ENCODE peak calls at places on chromosome 13, in five cellular contexts. One of them, this sample, is unnamed.

GRCh38 chr13:51125495-51126226 is 14.6 kb upstream of the C13orf42 start:
- DNase-seq in tibial nerve: peak
- DNase-seq in keratinocyte: peak
- DNase-seq in Peyer's patch: peak
- DNase-seq in fibroblast of lung: peak
- DNase-seq in this sample: no peak

GRCh38 chr13:74024856-74025255 is 109.3 kb downstream of the KLF12 start:
- DNase-seq in keratinocyte: no peak
- DNase-seq in Peyer's patch: no peak
- DNase-seq in fibroblast of lung: no peak
- DNase-seq in tibial nerve: no peak
- DNase-seq in this sample: no peak

GRCh38 chr13:86567119-86567518 is 767.9 kb upstream of the SLITRK6 start:
- DNase-seq in Peyer's patch: no peak
- DNase-seq in tibial nerve: no peak
- DNase-seq in keratinocyte: no peak
- DNase-seq in fibroblast of lung: no peak
- DNase-seq in this sample: no peak

GRCh38 chr13:112792511-112792910 is 102.7 kb downstream of the ATP11A start:
- DNase-seq in keratinocyte: no peak
- DNase-seq in fibroblast of lung: no peak
- DNase-seq in Peyer's patch: no peak
- DNase-seq in tibial nerve: no peak
- DNase-seq in this sample: no peak

GRCh38 chr13:47904891-47905290 is 96.2 kb downstream of the SUCLA2 start:
- DNase-seq in fibroblast of lung: no peak
- DNase-seq in Peyer's patch: no peak
- DNase-seq in tibial nerve: no peak
- DNase-seq in keratinocyte: no peak
- DNase-seq in this sample: no peak

GRCh38 chr13:92843549-92843948 is 383.1 kb upstream of the GPC6 start:
- DNase-seq in fibroblast of lung: peak
- DNase-seq in Peyer's patch: no peak
- DNase-seq in tibial nerve: no peak
- DNase-seq in keratinocyte: no peak
- DNase-seq in this sample: no peak

GRCh38 chr13:38582133-38582532 is 104.7 kb upstream of the FREM2 start:
- DNase-seq in Peyer's patch: no peak
- DNase-seq in keratinocyte: no peak
- DNase-seq in fibroblast of lung: peak
- DNase-seq in tibial nerve: peak
- DNase-seq in this sample: no peak

GRCh38 chr13:113612626-113613025 is 28.1 kb downstream of the TFDP1 start:
- DNase-seq in fibroblast of lung: no peak
- DNase-seq in tibial nerve: no peak
- DNase-seq in Peyer's patch: no peak
- DNase-seq in keratinocyte: no peak
- DNase-seq in this sample: no peak

GRCh38 chr13:84917252-84917878 is 881.9 kb downstream of the SLITRK6 start:
- DNase-seq in Peyer's patch: no peak
- DNase-seq in tibial nerve: no peak
- DNase-seq in keratinocyte: no peak
- DNase-seq in fibroblast of lung: peak
- DNase-seq in this sample: no peak

GRCh38 chr13:112955271-112955937 is 13.6 kb upstream of the MCF2L start:
- DNase-seq in fibroblast of lung: no peak
- DNase-seq in keratinocyte: no peak
- DNase-seq in tibial nerve: no peak
- DNase-seq in Peyer's patch: no peak
- DNase-seq in this sample: no peak

GRCh38 chr13:65342938-65343337 is 1887.2 kb downstream of the PCDH9 start:
- DNase-seq in keratinocyte: no peak
- DNase-seq in fibroblast of lung: peak
- DNase-seq in Peyer's patch: no peak
- DNase-seq in tibial nerve: no peak
- DNase-seq in this sample: no peak

GRCh38 chr13:76832258-76832988 is 53.8 kb downstream of the KCTD12 start:
- DNase-seq in tibial nerve: no peak
- DNase-seq in fibroblast of lung: no peak
- DNase-seq in Peyer's patch: no peak
- DNase-seq in keratinocyte: no peak
- DNase-seq in this sample: no peak

GRCh38 chr13:95296326-95296939 is 4.8 kb downstream of the ABCC4 start:
- DNase-seq in fibroblast of lung: no peak
- DNase-seq in keratinocyte: no peak
- DNase-seq in tibial nerve: no peak
- DNase-seq in Peyer's patch: peak
- DNase-seq in this sample: no peak

GRCh38 chr13:100156786-100157185 is 67.9 kb downstream of the PCCA start:
- DNase-seq in keratinocyte: peak
- DNase-seq in fibroblast of lung: peak
- DNase-seq in Peyer's patch: no peak
- DNase-seq in tibial nerve: no peak
- DNase-seq in this sample: no peak

GRCh38 chr13:75544681-75545333 is 4.8 kb upstream of the UCHL3 start:
- DNase-seq in keratinocyte: no peak
- DNase-seq in Peyer's patch: no peak
- DNase-seq in fibroblast of lung: peak
- DNase-seq in tibial nerve: no peak
- DNase-seq in this sample: no peak

GRCh38 chr13:91362908-91363307 is 15.4 kb downstream of the MIR17HG start:
- DNase-seq in Peyer's patch: no peak
- DNase-seq in keratinocyte: no peak
- DNase-seq in fibroblast of lung: no peak
- DNase-seq in tibial nerve: no peak
- DNase-seq in this sample: no peak

GRCh38 chr13:99327761-99328160 is 20.6 kb upstream of the GPR183 start:
- DNase-seq in fibroblast of lung: no peak
- DNase-seq in Peyer's patch: no peak
- DNase-seq in tibial nerve: no peak
- DNase-seq in keratinocyte: no peak
- DNase-seq in this sample: no peak

GRCh38 chr13:23510979-23511735 is 59.1 kb upstream of the TNFRSF19 start:
- DNase-seq in tibial nerve: no peak
- DNase-seq in Peyer's patch: no peak
- DNase-seq in keratinocyte: no peak
- DNase-seq in fibroblast of lung: peak
- DNase-seq in this sample: no peak

GRCh38 chr13:76286178-76286577 is 600.0 kb downstream of the KCTD12 start:
- DNase-seq in keratinocyte: no peak
- DNase-seq in fibroblast of lung: peak
- DNase-seq in Peyer's patch: no peak
- DNase-seq in tibial nerve: no peak
- DNase-seq in this sample: no peak

GRCh38 chr13:84609716-84610115 is 727.4 kb upstream of the SLITRK1 start:
- DNase-seq in Peyer's patch: no peak
- DNase-seq in keratinocyte: peak
- DNase-seq in tibial nerve: no peak
- DNase-seq in fibroblast of lung: peak
- DNase-seq in this sample: no peak

GRCh38 chr13:95533545-95534135 is 18.9 kb upstream of the CLDN10 start:
- DNase-seq in keratinocyte: no peak
- DNase-seq in tibial nerve: no peak
- DNase-seq in fibroblast of lung: no peak
- DNase-seq in Peyer's patch: no peak
- DNase-seq in this sample: no peak

GRCh38 chr13:30581582-30581981 is 36.1 kb upstream of the USPL1 start:
- DNase-seq in fibroblast of lung: no peak
- DNase-seq in Peyer's patch: no peak
- DNase-seq in tibial nerve: no peak
- DNase-seq in keratinocyte: no peak
- DNase-seq in this sample: no peak

GRCh38 chr13:46885018-46885417 is 11.8 kb downstream of the HTR2A start:
- DNase-seq in keratinocyte: no peak
- DNase-seq in Peyer's patch: no peak
- DNase-seq in tibial nerve: no peak
- DNase-seq in fibroblast of lung: peak
- DNase-seq in this sample: no peak

GRCh38 chr13:46063292-46063691 is 10.7 kb upstream of the ZC3H13 start:
- DNase-seq in tibial nerve: no peak
- DNase-seq in Peyer's patch: no peak
- DNase-seq in fibroblast of lung: no peak
- DNase-seq in keratinocyte: no peak
- DNase-seq in this sample: no peak

GRCh38 chr13:80979035-80979641 is 638.2 kb upstream of the SPRY2 start:
- DNase-seq in Peyer's patch: no peak
- DNase-seq in tibial nerve: peak
- DNase-seq in keratinocyte: peak
- DNase-seq in fibroblast of lung: peak
- DNase-seq in this sample: peak

GRCh38 chr13:21343659-21344058 is 115.4 kb downstream of the ZDHHC20 start:
- DNase-seq in fibroblast of lung: no peak
- DNase-seq in Peyer's patch: no peak
- DNase-seq in tibial nerve: no peak
- DNase-seq in keratinocyte: no peak
- DNase-seq in this sample: no peak

DNA sequence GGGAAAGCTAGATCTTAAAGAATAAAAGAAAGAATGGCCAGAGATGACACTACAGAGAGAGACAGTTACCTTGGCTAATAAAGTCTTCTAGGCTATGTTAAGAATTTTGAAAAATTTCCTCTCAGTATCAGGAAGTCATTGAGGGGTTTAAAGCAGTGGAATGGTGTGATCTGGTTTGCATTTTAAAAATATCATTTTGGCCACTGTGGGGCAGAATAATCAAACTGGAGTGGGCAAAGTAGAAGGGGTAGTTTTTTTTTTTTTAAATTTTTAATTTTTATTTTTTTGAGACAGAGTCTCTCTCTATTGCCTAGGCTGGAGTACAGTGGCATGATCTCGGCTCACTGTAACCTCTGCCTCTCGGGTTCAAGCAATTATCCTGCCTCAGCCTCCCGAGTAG is 4.4 kb upstream of the CNMD start:
- DNase-seq in tibial nerve: no peak
- DNase-seq in fibroblast of lung: no peak
- DNase-seq in Peyer's patch: no peak
- DNase-seq in keratinocyte: no peak
- DNase-seq in this sample: no peak
- TF ChIP-seq CTCF in tibial nerve: no peak
- TF ChIP-seq CTCF in fibroblast of lung: no peak
- TF ChIP-seq CTCF in Peyer's patch: no peak
- TF ChIP-seq CTCF in keratinocyte: no peak
- TF ChIP-seq CTCF in this sample: no peak

GRCh38 chr13:43785681-43786471 is 896 bp downstream of the ENOX1 start:
- DNase-seq in keratinocyte: no peak
- DNase-seq in Peyer's patch: no peak
- DNase-seq in tibial nerve: peak
- DNase-seq in fibroblast of lung: peak
- DNase-seq in this sample: peak

GRCh38 chr13:43782686-43783085 is 4.1 kb downstream of the ENOX1 start:
- DNase-seq in Peyer's patch: no peak
- DNase-seq in tibial nerve: no peak
- DNase-seq in keratinocyte: no peak
- DNase-seq in fibroblast of lung: no peak
- DNase-seq in this sample: no peak

GRCh38 chr13:43785166-43785680 is 1.5 kb downstream of the ENOX1 start:
- DNase-seq in Peyer's patch: no peak
- DNase-seq in fibroblast of lung: no peak
- DNase-seq in tibial nerve: no peak
- DNase-seq in keratinocyte: no peak
- DNase-seq in this sample: no peak

GRCh38 chr13:43784491-43784890 is 2.3 kb downstream of the ENOX1 start:
- DNase-seq in fibroblast of lung: no peak
- DNase-seq in keratinocyte: no peak
- DNase-seq in tibial nerve: no peak
- DNase-seq in Peyer's patch: no peak
- DNase-seq in this sample: no peak

DNA sequence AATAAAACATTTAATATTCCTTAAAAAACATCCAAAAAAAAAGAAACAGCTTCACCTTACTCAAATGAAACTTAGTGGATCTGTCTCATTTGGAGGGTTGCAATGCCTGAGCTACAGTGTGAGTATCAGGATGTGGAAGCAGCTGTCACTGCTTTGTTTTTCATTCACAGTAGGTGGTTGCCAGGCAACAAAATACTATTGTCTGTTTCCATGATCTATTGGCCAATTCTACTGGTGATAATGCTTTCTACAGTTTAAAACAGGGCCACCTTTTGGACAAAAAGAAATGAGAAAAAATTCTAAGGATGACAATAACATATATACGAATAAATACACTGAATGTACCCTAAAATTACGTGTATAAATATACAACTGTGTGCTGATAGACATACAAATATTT is 3.0 kb downstream of the ENOX1 start:
- DNase-seq in tibial nerve: no peak
- DNase-seq in keratinocyte: no peak
- DNase-seq in fibroblast of lung: peak
- DNase-seq in Peyer's patch: no peak
- DNase-seq in this sample: no peak
- TF ChIP-seq CTCF in tibial nerve: no peak
- TF ChIP-seq CTCF in keratinocyte: no peak
- TF ChIP-seq CTCF in fibroblast of lung: no peak
- TF ChIP-seq CTCF in Peyer's patch: no peak
- TF ChIP-seq CTCF in this sample: no peak

DNA sequence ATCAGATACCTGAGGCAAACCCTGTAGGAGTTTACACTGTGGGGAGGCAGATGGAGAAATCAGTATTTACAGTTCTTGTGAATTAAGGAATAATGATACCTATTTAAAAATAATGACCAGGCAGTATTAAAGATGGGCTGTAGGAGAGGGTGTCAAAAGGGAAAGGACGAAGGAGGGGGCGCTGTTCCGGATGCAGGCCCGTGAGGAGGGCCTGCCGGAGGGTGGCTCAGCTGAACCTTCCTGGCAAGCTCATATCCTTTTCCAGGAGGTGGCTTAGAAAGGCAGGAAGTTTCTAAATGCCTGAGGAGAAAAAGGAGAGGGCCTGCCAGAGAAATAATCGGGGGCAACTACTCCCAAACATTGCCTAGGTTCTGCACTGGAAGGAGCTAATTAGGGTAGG is 46.6 kb downstream of the MBNL2 start:
- DNase-seq in fibroblast of lung: no peak
- DNase-seq in Peyer's patch: no peak
- DNase-seq in tibial nerve: no peak
- DNase-seq in keratinocyte: no peak
- DNase-seq in this sample: no peak
- TF ChIP-seq CTCF in fibroblast of lung: no peak
- TF ChIP-seq CTCF in Peyer's patch: no peak
- TF ChIP-seq CTCF in tibial nerve: no peak
- TF ChIP-seq CTCF in keratinocyte: peak
- TF ChIP-seq CTCF in this sample: no peak

GRCh38 chr13:32159147-32159869 is 127.7 kb downstream of the FRY start:
- DNase-seq in Peyer's patch: no peak
- DNase-seq in keratinocyte: no peak
- DNase-seq in tibial nerve: no peak
- DNase-seq in fibroblast of lung: no peak
- DNase-seq in this sample: no peak

GRCh38 chr13:32168136-32168535 is 136.6 kb downstream of the FRY start:
- DNase-seq in keratinocyte: no peak
- DNase-seq in fibroblast of lung: no peak
- DNase-seq in Peyer's patch: no peak
- DNase-seq in tibial nerve: no peak
- DNase-seq in this sample: no peak

GRCh38 chr13:32165791-32166190 is 134.2 kb downstream of the FRY start:
- DNase-seq in tibial nerve: no peak
- DNase-seq in keratinocyte: peak
- DNase-seq in Peyer's patch: no peak
- DNase-seq in fibroblast of lung: no peak
- DNase-seq in this sample: no peak

GRCh38 chr13:32164622-32165268 is 133.2 kb downstream of the FRY start:
- DNase-seq in tibial nerve: no peak
- DNase-seq in Peyer's patch: no peak
- DNase-seq in fibroblast of lung: peak
- DNase-seq in keratinocyte: no peak
- DNase-seq in this sample: no peak
- TF ChIP-seq CTCF in tibial nerve: peak
- TF ChIP-seq CTCF in Peyer's patch: no peak
- TF ChIP-seq CTCF in fibroblast of lung: peak
- TF ChIP-seq CTCF in keratinocyte: peak
- TF ChIP-seq CTCF in this sample: peak

GRCh38 chr13:40211586-40211968 is 454.9 kb downstream of the FOXO1 start:
- DNase-seq in Peyer's patch: no peak
- DNase-seq in tibial nerve: no peak
- DNase-seq in keratinocyte: no peak
- DNase-seq in fibroblast of lung: no peak
- DNase-seq in this sample: no peak
- TF ChIP-seq CTCF in Peyer's patch: no peak
- TF ChIP-seq CTCF in tibial nerve: no peak
- TF ChIP-seq CTCF in keratinocyte: peak
- TF ChIP-seq CTCF in fibroblast of lung: no peak
- TF ChIP-seq CTCF in this sample: no peak

This sample was measured in mesothelial cell of epicardium.